ENCODE peak calls at places on chromosome 6, in six cellular contexts. C, J, F, O, R and T are unnamed samples. For H3K36me3 and H3K79me2, the result is how much of the 10 kb centered on the place peaks cover.

GRCh38 chr6:85273870-85274269 is 176.0 kb upstream of the NT5E start:
- DNase-seq in C (peak), J (no peak), F (no peak), O (peak), R (no peak), T (peak)

GRCh38 chr6:99836471-99836870 is 157.6 kb downstream of the MCHR2 start:
- DNase-seq in C (peak), J (no peak), F (no peak), O (peak), R (no peak), T (no peak)

GRCh38 chr6:36605560-36606391 is 11.6 kb downstream of the SRSF3 start:
- DNase-seq in C (no peak), J (no peak), F (no peak), O (no peak), R (no peak), T (peak)

GRCh38 chr6:3656076-3656475 is 95.4 kb downstream of the PXDC1 start:
- DNase-seq in C (no peak), J (no peak), F (no peak), O (no peak), R (no peak), T (no peak)

GRCh38 chr6:89302195-89302770 is 12.8 kb downstream of the GABRR2 start:
- DNase-seq in C (no peak), J (no peak), F (no peak), O (no peak), R (no peak), T (no peak)

GRCh38 chr6:44126320-44127149 is 717 bp downstream of the MRPL14 start:
- DNase-seq in C (peak), J (peak), F (peak), O (peak), R (peak), T (peak)

GRCh38 chr6:68473433-68474210 is 161.5 kb upstream of the ADGRB3 start:
- DNase-seq in C (no peak), J (no peak), F (peak), O (peak), R (peak), T (peak)

GRCh38 chr6:158417760-158418098 is 105.5 kb downstream of the TULP4 start:
- DNase-seq in C (peak), J (peak), F (no peak), O (peak), R (peak), T (peak)

GRCh38 chr6:45923831-45924391 is 91.7 kb downstream of the CLIC5 start:
- DNase-seq in C (peak), J (no peak), F (peak), O (peak), R (peak), T (no peak)

GRCh38 chr6:97815413-97815812 is 532.4 kb upstream of the MMS22L start:
- DNase-seq in C (no peak), J (no peak), F (no peak), O (no peak), R (no peak), T (no peak)

GRCh38 chr6:2102966-2103365 is 142.4 kb downstream of the GMDS start:
- DNase-seq in C (no peak), J (peak), F (no peak), O (no peak), R (no peak), T (no peak)

GRCh38 chr6:14478396-14479225 is 361.0 kb downstream of the CD83 start:
- DNase-seq in C (no peak), J (no peak), F (no peak), O (no peak), R (no peak), T (no peak)

GRCh38 chr6:40106840-40107239 is 172.6 kb upstream of the MOCS1 start:
- DNase-seq in C (no peak), J (no peak), F (no peak), O (no peak), R (no peak), T (no peak)
- H3K36me3 ChIP-seq in C (under half), J (under half), F (under half), O (under half), R (under half), T (under half)

GRCh38 chr6:78836610-78837009 is 30.7 kb upstream of the IRAK1BP1 start:
- DNase-seq in C (no peak), J (no peak), F (no peak), O (no peak), R (no peak), T (no peak)

GRCh38 chr6:78832091-78832808 is 35.1 kb upstream of the IRAK1BP1 start:
- DNase-seq in C (peak), J (no peak), F (no peak), O (no peak), R (no peak), T (no peak)

GRCh38 chr6:78830810-78831209 is 36.5 kb upstream of the IRAK1BP1 start:
- DNase-seq in C (no peak), J (no peak), F (no peak), O (no peak), R (no peak), T (no peak)

GRCh38 chr6:78831492-78831891 is 35.9 kb upstream of the IRAK1BP1 start:
- DNase-seq in C (no peak), J (peak), F (peak), O (no peak), R (no peak), T (no peak)

DNA sequence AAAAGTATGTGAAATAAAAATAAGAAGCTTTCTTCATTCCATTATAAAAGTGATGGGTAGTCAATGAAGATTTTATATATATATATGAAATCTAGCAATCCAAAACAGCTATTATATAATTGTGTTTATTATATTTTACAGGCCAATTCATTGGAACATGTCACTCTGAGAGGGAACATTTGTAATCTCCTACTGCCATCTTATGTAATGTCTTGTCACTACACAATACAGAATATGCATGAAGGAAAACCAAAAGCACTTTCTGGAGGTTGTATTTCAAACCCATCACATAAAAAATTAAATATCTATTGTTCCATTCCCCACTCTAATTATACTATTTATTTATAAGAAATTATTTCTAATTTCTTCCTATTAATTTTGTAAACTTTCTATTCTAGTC is 31.5 kb upstream of the IRAK1BP1 start:
- DNase-seq in C (peak), J (no peak), F (no peak), O (peak), R (no peak), T (no peak)
- TF ChIP-seq CTCF in C (no peak), J (peak), F (peak), O (peak), R (no peak), T (peak)

DNA sequence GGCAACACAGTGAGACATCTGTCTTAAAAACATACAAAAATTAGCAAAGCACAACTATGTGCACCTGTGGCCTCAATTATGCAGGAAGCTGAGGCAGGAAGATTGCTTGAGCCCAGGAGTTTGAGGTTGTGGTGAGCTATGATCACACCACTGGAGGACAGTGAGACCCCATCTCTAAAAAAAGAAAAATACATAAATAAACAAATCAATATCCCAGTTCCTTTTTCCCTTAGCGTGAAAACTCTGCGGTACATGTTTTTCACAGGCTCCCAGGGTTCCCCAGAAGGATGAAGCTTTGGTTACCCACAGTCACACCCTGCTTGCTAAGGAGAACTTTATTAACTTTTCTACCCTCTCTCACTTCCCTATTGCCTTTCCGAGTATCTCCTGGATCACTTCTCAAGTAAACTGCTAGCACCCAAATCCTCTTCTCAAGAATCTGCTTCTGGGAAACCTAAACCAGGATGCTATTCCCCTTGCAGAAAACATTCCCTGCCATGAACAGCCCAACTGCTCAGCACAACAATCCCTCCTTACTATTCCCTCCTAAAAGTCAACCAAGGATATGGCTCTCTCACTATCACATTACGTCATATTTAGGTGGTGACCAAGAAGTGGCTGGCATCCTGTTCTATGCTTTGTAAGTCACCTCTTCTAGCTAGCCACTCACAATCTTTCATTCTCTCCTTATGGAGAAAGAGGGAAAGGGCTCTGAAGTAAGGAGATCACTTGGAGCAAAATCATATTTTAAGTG is 122.4 kb downstream of the IPCEF1 start:
- DNase-seq in C (no peak), J (no peak), F (no peak), O (no peak), R (no peak), T (no peak)
- H3K79me2 ChIP-seq in C (under half), J (under half), F (under half), O (under half), R (under half), T (under half)

DNA sequence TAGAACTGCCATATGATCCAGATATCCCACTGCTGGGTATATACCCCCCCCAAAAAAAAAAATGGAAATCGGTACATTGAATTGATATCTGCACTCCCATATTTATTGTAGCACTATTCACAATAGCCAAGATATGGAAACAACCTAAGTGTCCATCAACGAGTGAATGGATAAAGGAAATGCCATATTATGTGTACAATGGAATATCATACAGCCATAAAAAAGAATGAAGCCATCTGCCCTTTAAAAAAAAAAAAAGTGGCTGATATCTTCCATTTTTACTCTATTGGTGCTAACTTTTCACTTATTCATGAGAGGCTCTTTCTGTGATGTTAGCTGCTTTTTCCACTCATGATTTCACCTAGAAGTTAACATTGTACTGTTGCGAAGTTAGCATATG is 156.5 kb downstream of the REV3L start:
- DNase-seq in C (no peak), J (no peak), F (no peak), O (no peak), R (no peak), T (no peak)
- H3K36me3 ChIP-seq in C (under half), J (under half), F (under half), O (under half), R (under half), T (under half)

GRCh38 chr6:132937466-132937906 is 123.1 kb downstream of the RPS12 start:
- DNase-seq in C (peak), J (peak), F (peak), O (peak), R (peak), T (peak)
- TF ChIP-seq CTCF in C (peak), J (peak), F (peak), O (peak), R (peak), T (peak)

GRCh38 chr6:15621203-15622044 is 41.4 kb downstream of the DTNBP1 start:
- DNase-seq in C (peak), J (peak), F (peak), O (no peak), R (no peak), T (no peak)
- H3K79me2 ChIP-seq in C (under half), J (under half), F (under half), O (under half), R (under half), T (under half)

GRCh38 chr6:87555506-87555905 is 34.3 kb downstream of the RARS2 start:
- DNase-seq in C (no peak), J (no peak), F (no peak), O (no peak), R (no peak), T (no peak)

GRCh38 chr6:87558446-87558845 is 31.3 kb downstream of the RARS2 start:
- DNase-seq in C (no peak), J (no peak), F (no peak), O (no peak), R (peak), T (no peak)

DNA sequence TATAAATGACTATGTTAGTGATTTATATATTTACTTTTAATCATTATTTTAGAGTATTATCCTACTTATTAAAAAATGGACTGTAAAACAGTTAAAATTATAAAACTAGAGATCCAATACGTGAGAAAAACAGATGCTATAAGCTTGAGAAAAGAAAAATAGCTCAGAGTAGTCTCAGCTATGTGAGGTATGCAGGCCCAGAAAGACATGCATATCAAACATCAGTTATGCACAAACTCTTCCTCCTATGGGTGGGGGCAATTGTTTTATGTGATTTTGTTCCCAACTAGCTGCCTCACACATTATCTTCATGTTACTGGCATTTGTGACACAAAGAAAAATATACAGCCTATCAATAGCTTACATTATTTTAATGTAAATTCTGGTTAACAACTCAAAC is 28.8 kb downstream of the RARS2 start:
- DNase-seq in C (no peak), J (no peak), F (no peak), O (no peak), R (no peak), T (no peak)
- H3K36me3 ChIP-seq in C (under half), J (under half), F (under half), O (under half), R (under half), T (under half)